ENCODE peak calls at places on chromosome 9, in eight cellular contexts. D is K562; N is GM12865; L is cardiac muscle cell; J is tibial artery; O is astrocyte; P is CD8-positive, alpha-beta memory T cell; Z is fibroblast of villous mesenchyme. G is an unnamed sample.
A peak's percentile ranks its signal among the peaks of the same experiment; 100 is the strongest.

GRCh38 chr9:114497727-114498382 is 7.4 kb downstream of the WHRN start:
- DNase-seq in D (no peak), N (no peak), L (no peak), J (no peak), O (no peak), P (peak; percentile 13), Z (no peak), G (no peak)

GRCh38 chr9:78150312-78150982 is 85.4 kb upstream of the CEP78 start:
- DNase-seq in D (no peak), N (no peak), L (no peak), J (no peak), O (no peak), P (no peak), Z (no peak), G (no peak)

GRCh38 chr9:37364751-37365360 is 57.6 kb upstream of the GRHPR start:
- DNase-seq in D (peak; percentile 31), N (peak; percentile 74), L (no peak), J (no peak), O (no peak), P (no peak), Z (no peak), G (no peak)

GRCh38 chr9:77820293-77820954 is 172.3 kb upstream of the GNA14 start:
- DNase-seq in D (peak; percentile 15), N (no peak), L (peak; percentile 50), J (no peak), O (peak; percentile 74), P (no peak), Z (peak; percentile 81), G (no peak)

GRCh38 chr9:137077758-137078693 is 709 bp downstream of the UAP1L1 start:
- DNase-seq in D (no peak), N (peak; percentile 66), L (peak; percentile 13), J (no peak), O (no peak), P (peak; percentile 41), Z (no peak), G (no peak)

GRCh38 chr9:95124582-95125359 is 192.7 kb downstream of the FANCC start:
- DNase-seq in D (no peak), N (no peak), L (no peak), J (no peak), O (no peak), P (no peak), Z (no peak), G (no peak)

GRCh38 chr9:21778300-21778699 is 24.1 kb upstream of the MTAP start:
- DNase-seq in D (no peak), N (no peak), L (peak; percentile 87), J (no peak), O (peak; percentile 65), P (no peak), Z (peak; percentile 78), G (no peak)

GRCh38 chr9:12972608-12973589 is 198.1 kb downstream of the LURAP1L start:
- DNase-seq in D (no peak), N (no peak), L (peak; percentile 74), J (no peak), O (peak; percentile 26), P (no peak), Z (peak; percentile 10), G (no peak)

GRCh38 chr9:105296889-105297288 is 52.4 kb downstream of the SLC44A1 start:
- DNase-seq in D (no peak), N (no peak), L (peak; percentile 97), J (no peak), O (peak; percentile 96), P (no peak), Z (peak; percentile 97), G (no peak)

GRCh38 chr9:96674914-96675538 is 19.9 kb upstream of the PRXL2C start:
- DNase-seq in D (no peak), N (no peak), L (peak; percentile 39), J (no peak), O (peak; percentile 68), P (no peak), Z (peak; percentile 25), G (no peak)

GRCh38 chr9:1100945-1101344 is 50.8 kb downstream of the DMRT2 start:
- DNase-seq in D (no peak), N (peak; percentile 34), L (peak; percentile 59), J (no peak), O (no peak), P (no peak), Z (peak; percentile 26), G (no peak)

GRCh38 chr9:114697951-114698351 is 16.0 kb upstream of the TEX48 start:
- DNase-seq in D (no peak), N (peak; percentile 65), L (no peak), J (no peak), O (no peak), P (no peak), Z (no peak), G (no peak)

GRCh38 chr9:73270967-73271722 is 119.5 kb downstream of the ANXA1 start:
- DNase-seq in D (no peak), N (no peak), L (peak; percentile 92), J (no peak), O (peak; percentile 93), P (no peak), Z (peak; percentile 88), G (no peak)

GRCh38 chr9:14258156-14258555 is 55.8 kb downstream of the NFIB start:
- DNase-seq in D (no peak), N (no peak), L (no peak), J (no peak), O (no peak), P (no peak), Z (no peak), G (no peak)

GRCh38 chr9:137828527-137829259 is 48.9 kb upstream of the CACNA1B start:
- DNase-seq in D (peak; percentile 56), N (no peak), L (peak; percentile 27), J (no peak), O (no peak), P (no peak), Z (peak; percentile 25), G (no peak)

GRCh38 chr9:72623156-72623555 is 101.7 kb downstream of the TMC1 start:
- DNase-seq in D (no peak), N (no peak), L (peak; percentile 19), J (no peak), O (peak; percentile 24), P (no peak), Z (no peak), G (no peak)

GRCh38 chr9:121888438-121888775 is 204.7 kb downstream of the TTLL11 start:
- DNase-seq in D (no peak), N (no peak), L (peak; percentile 60), J (no peak), O (peak; percentile 88), P (no peak), Z (peak; percentile 50), G (no peak)
- H3K4me3 ChIP-seq in D (no peak overlapping the region), N (no peak overlapping the region), L (no peak overlapping the region), J (no peak overlapping the region), O (no peak overlapping the region), P (no peak overlapping the region), Z (no peak overlapping the region), G (no peak overlapping the region)

GRCh38 chr9:32426278-32426939 is 42.0 kb downstream of the ACO1 start:
- DNase-seq in D (no peak), N (no peak), L (peak; percentile 94), J (no peak), O (peak; percentile 93), P (no peak), Z (peak; percentile 100), G (no peak)
- H3K4me3 ChIP-seq in D (no peak overlapping the region), N (no peak overlapping the region), L (no peak overlapping the region), J (no peak overlapping the region), O (no peak overlapping the region), P (no peak overlapping the region), Z (peak overlapping the region; percentile 17), G (no peak overlapping the region)

GRCh38 chr9:79357185-79357584 is 214.6 kb upstream of the TLE4 start:
- DNase-seq in D (no peak), N (no peak), L (no peak), J (no peak), O (no peak), P (no peak), Z (no peak), G (no peak)

GRCh38 chr9:79360387-79361347 is 211.1 kb upstream of the TLE4 start:
- DNase-seq in D (no peak), N (no peak), L (peak; percentile 21), J (no peak), O (peak; percentile 77), P (no peak), Z (no peak), G (no peak)

GRCh38 chr9:79357620-79358019 is 214.1 kb upstream of the TLE4 start:
- DNase-seq in D (no peak), N (no peak), L (no peak), J (peak; percentile 64), O (no peak), P (no peak), Z (no peak), G (no peak)

GRCh38 chr9:79362100-79363081 is 209.4 kb upstream of the TLE4 start:
- DNase-seq in D (no peak), N (no peak), L (no peak), J (no peak), O (peak; percentile 50), P (no peak), Z (no peak), G (no peak)
- H3K4me3 ChIP-seq in D (no peak overlapping the region), N (no peak overlapping the region), L (no peak overlapping the region), J (no peak overlapping the region), O (no peak overlapping the region), P (no peak overlapping the region), Z (no peak overlapping the region), G (no peak overlapping the region)

DNA sequence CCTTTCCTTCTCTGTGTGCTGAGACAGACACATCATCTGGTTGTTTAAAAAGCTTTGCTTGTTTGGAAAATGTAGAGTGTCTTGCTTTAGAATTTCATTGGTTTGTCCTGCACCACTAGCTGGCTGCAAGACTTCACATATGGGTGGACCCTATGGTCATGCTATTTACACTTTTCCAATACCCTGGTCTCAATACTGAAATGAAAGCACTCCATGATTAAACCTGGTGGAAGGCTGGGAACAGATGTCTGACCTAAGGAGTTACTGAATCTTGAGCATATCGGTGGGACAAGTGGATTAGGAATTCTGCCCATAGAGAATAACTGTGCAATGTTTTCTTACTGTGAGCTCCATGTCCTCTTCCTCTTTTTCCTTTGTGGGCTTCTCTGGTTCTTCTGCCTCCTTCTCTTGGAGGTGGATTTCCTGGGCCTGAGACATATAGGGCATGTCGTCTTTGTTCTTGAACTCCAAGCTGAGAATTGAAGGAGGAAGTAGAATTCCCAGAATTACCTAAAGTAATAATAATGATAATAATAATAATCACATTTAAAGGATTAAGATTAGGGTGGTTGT is 201.2 kb upstream of the KLF9 start:
- DNase-seq in D (no peak), N (no peak), L (no peak), J (no peak), O (no peak), P (no peak), Z (no peak), G (no peak)
- H3K4me3 ChIP-seq in D (no peak overlapping the region), N (no peak overlapping the region), L (no peak overlapping the region), J (no peak overlapping the region), O (no peak overlapping the region), P (no peak overlapping the region), Z (no peak overlapping the region), G (no peak overlapping the region)

GRCh38 chr9:132582276-132582785 is at the start of gene BARHL1:
- DNase-seq in D (no peak), N (no peak), L (no peak), J (no peak), O (no peak), P (no peak), Z (no peak), G (no peak)
- H3K4me3 ChIP-seq in D (no peak within 1 kb of the TSS), N (no peak within 1 kb of the TSS), L (peak within 1 kb of the TSS; percentile 15), J (peak within 1 kb of the TSS; percentile 34), O (no peak within 1 kb of the TSS), P (no peak within 1 kb of the TSS), Z (peak within 1 kb of the TSS; percentile 51), G (no peak within 1 kb of the TSS)

G was measured in GM12864.